ENCODE peak calls at places on chromosomes 2 and 18, in six cellular contexts. Q is body of pancreas, F is heart left ventricle, W is OCI-LY7, A is upper lobe of right lung, R is HCT116. B is an unnamed sample. For H3K4me1, the result is how much of the 10 kb centered on the place peaks cover.

GRCh38 chr2:8368463-8368862 is 313.4 kb upstream of the ID2 start:
- DNase-seq in F (no peak), W (no peak), A (no peak), Q (no peak), R (no peak), B (no peak)

GRCh38 chr2:27765621-27766286 is 5.8 kb upstream of the MRPL33 start:
- DNase-seq in A (peak), Q (peak), W (no peak), R (peak), F (peak), B (peak)

GRCh38 chr18:13823707-13824395 is at the start of gene MC5R:
- DNase-seq in W (peak), R (no peak), Q (peak), A (peak), F (peak), B (peak)

GRCh38 chr2:233456934-233457333 is 102.6 kb downstream of the DGKD start:
- DNase-seq in A (no peak), R (no peak), W (no peak), F (peak), Q (no peak), B (no peak)

GRCh38 chr2:55901322-55901721 is 22.3 kb downstream of the EFEMP1 start:
- DNase-seq in Q (no peak), R (no peak), F (no peak), W (no peak), A (no peak), B (no peak)

GRCh38 chr18:4358618-4359017 is 96.5 kb downstream of the DLGAP1 start:
- DNase-seq in F (no peak), W (no peak), A (no peak), R (no peak), Q (no peak), B (no peak)

GRCh38 chr2:100137877-100138570 is 4.4 kb downstream of the AFF3 start:
- DNase-seq in F (no peak), A (no peak), W (no peak), Q (no peak), R (no peak), B (no peak)

GRCh38 chr2:172931923-172932520 is 143.6 kb upstream of the MAP3K20 start:
- DNase-seq in F (peak), R (peak), W (peak), Q (peak), A (no peak), B (peak)

GRCh38 chr2:151334082-151334815 is 23.1 kb upstream of the TNFAIP6 start:
- DNase-seq in Q (no peak), A (no peak), R (no peak), W (no peak), F (no peak), B (peak)

GRCh38 chr2:69625078-69625788 is 18.3 kb downstream of the AAK1 start:
- DNase-seq in F (no peak), Q (no peak), R (no peak), W (no peak), A (no peak), B (no peak)

GRCh38 chr2:5365871-5366461 is 326.2 kb upstream of the SOX11 start:
- DNase-seq in R (no peak), Q (peak), A (peak), F (peak), W (peak), B (peak)

GRCh38 chr2:134999536-134999935 is 47.7 kb downstream of the MAP3K19 start:
- DNase-seq in W (no peak), Q (no peak), F (no peak), A (no peak), R (no peak), B (no peak)

GRCh38 chr2:112092286-112093041 is 37.4 kb downstream of the TMEM87B start:
- DNase-seq in W (no peak), F (no peak), A (no peak), R (no peak), Q (no peak), B (peak)

GRCh38 chr2:189276277-189276676 is 96.7 kb upstream of the COL5A2 start:
- DNase-seq in R (no peak), W (no peak), Q (no peak), A (no peak), F (no peak), B (no peak)

GRCh38 chr18:13254971-13255927 is 36.7 kb downstream of the LDLRAD4 start:
- DNase-seq in R (no peak), A (peak), Q (no peak), W (no peak), F (no peak), B (no peak)

GRCh38 chr18:45266023-45266422 is 349.3 kb upstream of the SLC14A2 start:
- DNase-seq in W (no peak), A (no peak), R (no peak), F (no peak), Q (no peak), B (no peak)

GRCh38 chr2:9392895-9393757 is 30.2 kb downstream of the ITGB1BP1 start:
- DNase-seq in A (no peak), R (no peak), W (no peak), Q (no peak), F (peak), B (peak)

GRCh38 chr2:195575879-195576391 is 81.1 kb upstream of the SLC39A10 start:
- DNase-seq in F (no peak), A (no peak), W (peak), Q (no peak), R (peak), B (no peak)

GRCh38 chr18:21803495-21803894 is 62.9 kb downstream of the MIB1 start:
- DNase-seq in F (no peak), A (no peak), Q (no peak), R (no peak), W (no peak), B (no peak)

GRCh38 chr2:169860149-169860548 is 32.9 kb downstream of the UBR3 start:
- DNase-seq in A (no peak), R (no peak), W (no peak), F (no peak), Q (no peak), B (no peak)

GRCh38 chr2:15041429-15041837 is 408.9 kb downstream of the LRATD1 start:
- DNase-seq in A (no peak), F (peak), R (no peak), W (no peak), Q (peak), B (no peak)

GRCh38 chr2:171347158-171347557 is 86.6 kb downstream of the METTL8 start:
- DNase-seq in Q (no peak), A (no peak), W (peak), F (no peak), R (no peak), B (no peak)

GRCh38 chr18:56202567-56203136 is 435.7 kb downstream of the TXNL1 start:
- DNase-seq in W (no peak), F (no peak), A (no peak), Q (peak), R (no peak), B (no peak)

GRCh38 chr18:22841840-22842239 is 91.3 kb upstream of the RBBP8 start:
- DNase-seq in A (no peak), R (no peak), Q (no peak), F (no peak), W (no peak), B (no peak)

GRCh38 chr2:119827866-119828507 is 68.3 kb downstream of the PTPN4 start:
- DNase-seq in Q (no peak), F (no peak), A (no peak), W (no peak), R (no peak), B (no peak)

GRCh38 chr2:69789129-69789528 is 40.3 kb upstream of the GMCL1 start:
- DNase-seq in A (no peak), R (no peak), F (no peak), W (peak), Q (no peak), B (no peak)

GRCh38 chr18:75244336-75244735 is 33.7 kb downstream of the TSHZ1 start:
- DNase-seq in R (no peak), F (peak), Q (peak), W (no peak), A (no peak), B (peak)

GRCh38 chr2:232204457-232204931 is 174.1 kb upstream of the ALPP start:
- DNase-seq in F (peak), W (no peak), A (no peak), R (no peak), Q (no peak), B (peak)

GRCh38 chr2:173017657-173018420 is 57.8 kb upstream of the MAP3K20 start:
- DNase-seq in F (no peak), A (no peak), W (no peak), R (no peak), Q (no peak), B (peak)

GRCh38 chr2:140893685-140894084 is 1237.1 kb downstream of the LRP1B start:
- DNase-seq in W (no peak), R (no peak), F (no peak), Q (no peak), A (no peak), B (no peak)

GRCh38 chr2:129492528-129492927 is 486.9 kb upstream of the RAB6C start:
- DNase-seq in A (no peak), Q (no peak), R (no peak), F (no peak), W (no peak), B (no peak)
- H3K4me1 ChIP-seq in A (under half), Q (under half), R (under half), F (under half), W (under half), B (under half)

DNA sequence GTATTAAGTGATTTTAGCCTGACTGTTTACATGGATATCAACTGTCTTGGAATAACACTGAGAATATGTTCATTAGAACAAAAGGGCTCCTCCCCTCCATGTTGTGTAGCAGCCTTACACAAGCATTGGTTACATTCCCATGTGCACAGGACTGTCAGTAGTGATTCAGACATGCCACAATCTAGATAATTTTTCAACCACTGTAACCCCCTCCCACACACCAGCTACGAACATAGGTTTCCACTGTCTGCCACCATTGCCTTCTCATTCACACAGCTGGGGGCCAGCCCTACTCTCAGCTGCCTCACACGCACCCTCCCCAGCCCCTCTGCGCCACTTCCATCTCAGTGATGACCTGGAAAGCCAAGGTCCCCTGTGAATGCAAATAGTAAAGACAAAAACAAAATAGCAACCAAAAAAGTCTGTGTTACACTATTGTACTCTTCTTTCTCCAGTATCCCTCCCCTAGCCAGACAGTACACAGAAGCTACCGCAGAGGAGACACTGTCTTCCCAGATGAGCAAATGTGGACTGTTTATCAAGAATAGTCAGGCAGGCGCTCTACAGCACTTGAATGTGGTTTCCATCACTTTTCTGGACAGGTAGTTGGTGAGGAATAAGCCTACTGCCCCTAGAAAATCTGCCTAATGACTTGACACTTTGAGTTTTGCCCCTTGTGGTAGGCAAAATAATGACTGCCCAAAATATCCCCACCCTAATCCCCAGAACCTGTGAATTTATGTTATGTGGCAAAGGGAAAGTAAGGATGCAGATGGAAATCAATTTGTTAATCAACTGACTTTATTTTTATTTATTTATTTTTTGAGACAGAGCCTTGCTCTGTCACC is 27.9 kb upstream of the TYMS start:
- DNase-seq in W (no peak), R (no peak), F (no peak), Q (no peak), A (no peak), B (no peak)
- TF ChIP-seq CTCF in W (peak), R (peak), F (no peak), Q (no peak), A (no peak), B (no peak)

DNA sequence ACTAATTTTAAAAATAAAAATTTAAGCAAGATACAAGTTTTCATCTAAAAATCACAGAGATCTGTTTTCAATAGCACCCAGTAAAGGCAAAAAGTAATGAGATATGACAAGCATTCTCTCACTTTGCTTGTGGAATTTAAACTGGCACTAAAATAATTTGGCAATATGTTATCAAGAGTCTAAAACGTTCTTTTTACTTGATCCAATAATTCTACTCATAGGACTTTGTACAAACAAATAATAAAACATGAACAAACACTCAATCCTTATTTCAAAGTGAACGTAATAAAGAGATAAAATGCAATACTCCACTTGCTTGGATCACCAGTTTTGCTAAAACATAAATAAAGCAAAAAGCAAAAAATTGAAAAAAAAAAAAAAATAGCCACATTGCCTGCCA is 30.4 kb downstream of the PIAS2 start:
- DNase-seq in F (no peak), Q (no peak), W (no peak), A (no peak), R (no peak), B (no peak)
- H3K4me3 ChIP-seq in F (no peak), Q (no peak), W (no peak), A (no peak), R (no peak), B (no peak)

GRCh38 chr2:240994161-240994896 is 4.1 kb upstream of the SNED1 start:
- DNase-seq in F (no peak), Q (no peak), W (no peak), R (no peak), A (no peak), B (peak)
- H3K4me1 ChIP-seq in F (under half), Q (half or more), W (under half), R (under half), A (half or more), B (under half)

GRCh38 chr2:37993135-37993534 is 68.0 kb downstream of the RMDN2 start:
- DNase-seq in W (no peak), F (no peak), A (no peak), R (no peak), Q (no peak), B (no peak)
- TF ChIP-seq CTCF in W (no peak), F (no peak), A (no peak), R (peak), Q (no peak), B (no peak)

GRCh38 chr2:2566396-2567323 is 235.6 kb upstream of the MYT1L start:
- DNase-seq in R (no peak), A (no peak), Q (no peak), F (no peak), W (no peak), B (no peak)

GRCh38 chr2:2563309-2563860 is 232.3 kb upstream of the MYT1L start:
- DNase-seq in F (no peak), R (no peak), A (no peak), W (no peak), Q (no peak), B (no peak)

GRCh38 chr2:2562867-2563266 is 231.8 kb upstream of the MYT1L start:
- DNase-seq in W (no peak), Q (no peak), A (no peak), R (no peak), F (no peak), B (no peak)

GRCh38 chr2:2565671-2566070 is 234.6 kb upstream of the MYT1L start:
- DNase-seq in Q (no peak), R (no peak), W (no peak), F (no peak), A (no peak), B (no peak)

DNA sequence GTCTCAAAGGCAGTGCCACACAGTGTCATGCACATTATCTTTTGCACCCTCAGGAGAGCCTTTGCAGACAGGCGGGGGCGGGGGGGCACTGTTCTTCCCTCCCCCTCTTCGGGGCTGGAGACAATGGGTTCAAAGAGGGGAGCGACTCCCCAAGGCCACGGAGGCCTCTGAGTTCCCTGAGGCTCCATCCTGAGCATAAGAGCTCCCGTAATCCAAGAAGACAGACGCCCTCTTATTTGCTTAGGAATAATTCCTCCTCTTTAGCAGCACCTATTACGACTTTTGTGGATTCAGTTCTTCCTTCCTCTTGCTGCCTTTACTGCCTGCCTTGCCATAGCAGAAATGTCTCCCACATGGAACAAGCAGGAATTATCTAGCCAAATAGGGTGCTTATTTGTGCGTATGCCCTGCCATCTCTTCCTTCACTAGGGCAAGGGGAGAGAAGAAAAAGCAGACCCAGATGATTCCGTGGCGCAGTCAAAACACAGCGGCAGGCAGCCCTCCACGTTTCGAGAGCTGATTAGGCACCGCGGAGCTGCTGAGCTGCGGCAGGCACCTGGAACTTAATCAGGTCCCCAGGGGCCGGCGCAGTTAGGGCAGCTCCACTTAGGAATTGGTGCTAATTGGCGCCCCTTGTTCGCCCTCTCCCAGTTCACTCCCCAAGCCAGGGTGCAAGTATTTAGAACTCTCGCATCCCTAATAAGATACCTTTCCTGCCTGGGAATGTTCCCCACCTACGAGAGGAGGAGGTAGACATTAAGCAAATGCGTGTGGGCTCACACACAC is 233.4 kb upstream of the MYT1L start:
- DNase-seq in A (no peak), R (no peak), W (no peak), Q (no peak), F (no peak), B (peak)
- H3K4me3 ChIP-seq in A (no peak), R (no peak), W (no peak), Q (no peak), F (no peak), B (no peak)

GRCh38 chr18:57438669-57439616 is 3.8 kb downstream of the ONECUT2 start:
- DNase-seq in Q (no peak), A (no peak), W (no peak), F (no peak), R (no peak), B (no peak)
- H3K4me1 ChIP-seq in Q (half or more), A (under half), W (under half), F (under half), R (under half), B (half or more)

GRCh38 chr18:53946561-53946960 is 277.9 kb downstream of the MBD2 start:
- DNase-seq in Q (no peak), A (no peak), R (no peak), W (no peak), F (no peak), B (no peak)

GRCh38 chr18:53952700-53953099 is 271.8 kb downstream of the MBD2 start:
- DNase-seq in F (no peak), W (no peak), Q (no peak), A (no peak), R (no peak), B (no peak)

GRCh38 chr18:53944721-53945120 is 279.7 kb downstream of the MBD2 start:
- DNase-seq in W (no peak), F (no peak), Q (no peak), R (no peak), A (no peak), B (peak)

GRCh38 chr18:53947092-53947640 is 277.3 kb downstream of the MBD2 start:
- DNase-seq in F (no peak), Q (no peak), R (no peak), W (no peak), A (no peak), B (no peak)

GRCh38 chr18:53950545-53950944 is 273.9 kb downstream of the MBD2 start:
- DNase-seq in W (no peak), R (no peak), F (no peak), A (no peak), Q (no peak), B (no peak)
- TF ChIP-seq CTCF in W (no peak), R (no peak), F (no peak), A (no peak), Q (no peak), B (no peak)

DNA sequence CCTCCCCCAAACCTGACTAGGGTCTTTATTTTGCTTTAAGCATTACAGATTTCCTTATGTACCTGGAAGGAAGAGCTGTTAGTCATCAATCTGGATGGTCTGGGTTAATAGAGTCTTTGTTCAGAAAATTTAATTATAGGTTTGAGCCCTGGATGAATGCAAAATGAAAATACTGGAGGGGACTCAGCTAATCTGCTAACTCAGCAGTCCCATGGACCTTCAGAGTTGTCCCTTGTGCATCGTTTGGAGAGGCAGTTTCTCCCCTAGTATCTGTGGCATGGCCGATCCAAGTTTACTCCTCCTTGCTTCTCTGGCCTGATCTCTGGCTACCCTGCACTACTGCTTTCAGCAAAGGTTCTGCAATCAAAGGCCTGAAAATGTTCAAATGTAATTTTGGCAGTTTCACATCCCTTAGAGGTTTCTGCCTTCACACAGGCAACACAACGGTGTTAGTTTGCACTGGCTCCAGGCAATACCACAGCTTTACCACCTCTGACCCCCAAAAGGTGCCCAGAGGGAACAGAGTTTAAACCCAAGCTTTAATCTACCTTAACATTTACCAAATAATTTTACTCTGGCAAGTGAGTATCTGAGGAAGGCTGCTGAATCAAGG is 134.3 kb downstream of the THADA start:
- DNase-seq in W (peak), R (no peak), F (no peak), Q (no peak), A (no peak), B (no peak)
- H3K4me3 ChIP-seq in W (no peak), R (no peak), F (no peak), Q (no peak), A (no peak), B (no peak)

B was measured in thyroid gland.